ENCODE peak calls at places on chromosomes 11 and 22, in five cellular contexts. E is keratinocyte, N is NCI-H1092, F is GM19239, P is D721Med. G is an unnamed sample.

GRCh38 chr22:41919357-41920224 is 4.7 kb upstream of the SHISA8 start:
- DNase-seq in E (no peak), N (no peak), F (no peak), P (no peak), G (peak; percentile 88)

GRCh38 chr11:72446929-72447753 is 12.8 kb upstream of the CLPB start:
- DNase-seq in E (no peak), N (peak; percentile 17), F (peak; percentile 28), P (peak; percentile 41), G (no peak)

GRCh38 chr11:3161720-3162409 is 3.2 kb downstream of the OSBPL5 start:
- DNase-seq in E (no peak), N (no peak), F (no peak), P (no peak), G (no peak)

GRCh38 chr11:17722000-17722643 is 2.8 kb downstream of the MYOD1 start:
- DNase-seq in E (no peak), N (no peak), F (no peak), P (no peak), G (no peak)

GRCh38 chr22:48443680-48444079 is 1384.0 kb downstream of the BRD1 start:
- DNase-seq in E (no peak), N (no peak), F (no peak), P (no peak), G (no peak)

GRCh38 chr22:50361222-50361621 is 18.1 kb downstream of the PPP6R2 start:
- DNase-seq in E (no peak), N (no peak), F (no peak), P (no peak), G (no peak)

GRCh38 chr11:60345489-60345888 is 18.4 kb downstream of the MS4A6E start:
- DNase-seq in E (no peak), N (no peak), F (no peak), P (no peak), G (no peak)

GRCh38 chr22:21100149-21101032 is 54.6 kb downstream of the LRRC74B start:
- DNase-seq in E (no peak), N (no peak), F (no peak), P (no peak), G (no peak)

GRCh38 chr22:29117799-29118477 is 45.1 kb downstream of the KREMEN1 start:
- DNase-seq in E (no peak), N (no peak), F (no peak), P (no peak), G (no peak)

GRCh38 chr11:122853971-122854446 is 15.7 kb downstream of the CRTAM start:
- DNase-seq in E (no peak), N (peak; percentile 69), F (peak; percentile 24), P (no peak), G (no peak)

GRCh38 chr11:61650781-61651571 is 29.2 kb upstream of the DAGLA start:
- DNase-seq in E (no peak), N (no peak), F (no peak), P (no peak), G (no peak)

GRCh38 chr11:76329084-76329648 is 51.8 kb downstream of the THAP12 start:
- DNase-seq in E (no peak), N (no peak), F (no peak), P (no peak), G (no peak)

GRCh38 chr11:70483077-70483861 is 84.9 kb downstream of the CTTN start:
- DNase-seq in E (no peak), N (no peak), F (peak; percentile 42), P (no peak), G (peak; percentile 51)

GRCh38 chr11:119694334-119694733 is 34.7 kb downstream of the NECTIN1 start:
- DNase-seq in E (no peak), N (no peak), F (no peak), P (no peak), G (no peak)

GRCh38 chr11:65058012-65058411 is 341 bp downstream of the NAALADL1 start:
- DNase-seq in E (no peak), N (no peak), F (no peak), P (no peak), G (no peak)

GRCh38 chr22:20283674-20284066 is 15.6 kb upstream of the RTN4R start:
- DNase-seq in E (no peak), N (no peak), F (no peak), P (no peak), G (no peak)

GRCh38 chr22:24431309-24432034 is 4.1 kb downstream of the ADORA2A start:
- DNase-seq in E (no peak), N (no peak), F (no peak), P (no peak), G (no peak)

GRCh38 chr11:113689711-113690618 is 16.1 kb downstream of the TMPRSS5 start:
- DNase-seq in E (no peak), N (no peak), F (no peak), P (no peak), G (no peak)

GRCh38 chr22:50177537-50178470 is 7.3 kb downstream of the PANX2 start:
- DNase-seq in E (no peak), N (no peak), F (no peak), P (no peak), G (peak; percentile 13)

GRCh38 chr22:38107692-38108515 is 2.6 kb downstream of the BAIAP2L2 start:
- DNase-seq in E (no peak), N (no peak), F (no peak), P (no peak), G (no peak)

GRCh38 chr22:17980638-17981051 is 43.7 kb downstream of the MICAL3 start:
- DNase-seq in E (no peak), N (no peak), F (no peak), P (no peak), G (peak; percentile 32)

GRCh38 chr22:42725606-42726355 is 5.1 kb upstream of the A4GALT start:
- DNase-seq in E (no peak), N (no peak), F (no peak), P (no peak), G (no peak)

GRCh38 chr22:30282616-30283046 is 6.7 kb downstream of the CASTOR1 start:
- DNase-seq in E (no peak), N (no peak), F (no peak), P (no peak), G (no peak)

GRCh38 chr22:30408388-30409101 is 11.7 kb downstream of the SEC14L2 start:
- DNase-seq in E (no peak), N (no peak), F (no peak), P (no peak), G (no peak)

GRCh38 chr11:119779195-119780071 is 50.4 kb upstream of the NECTIN1 start:
- DNase-seq in E (no peak), N (no peak), F (no peak), P (no peak), G (no peak)

GRCh38 chr11:108025387-108026080 is 16.8 kb downstream of the CUL5 start:
- DNase-seq in E (no peak), N (no peak), F (peak; percentile 17), P (no peak), G (peak; percentile 12)

GRCh38 chr22:50208939-50209892 is 8.4 kb downstream of the SELENOO start:
- DNase-seq in E (no peak), N (no peak), F (no peak), P (no peak), G (no peak)

GRCh38 chr11:399731-400211 is 5.8 kb downstream of the PKP3 start:
- DNase-seq in E (no peak), N (no peak), F (no peak), P (no peak), G (no peak)

GRCh38 chr22:48951836-48952235 is 875.8 kb downstream of the BRD1 start:
- DNase-seq in E (no peak), N (no peak), F (no peak), P (no peak), G (no peak)

GRCh38 chr22:26325641-26326040 is 103.4 kb upstream of the ASPHD2 start:
- DNase-seq in E (no peak), N (no peak), F (no peak), P (no peak), G (no peak)

GRCh38 chr11:60753309-60753708 is 3.4 kb upstream of the MS4A15 start:
- DNase-seq in E (no peak), N (no peak), F (no peak), P (no peak), G (no peak)

GRCh38 chr22:33018232-33018864 is 39.8 kb downstream of the SYN3 start:
- DNase-seq in E (no peak), N (peak; percentile 39), F (peak; percentile 36), P (no peak), G (peak; percentile 11)